ENCODE peak calls at places on chromosomes 3 and 15, in six cellular contexts. I, G, T, N, X and M are unnamed samples.

GRCh38 chr3:49339593-49339946 is 283 bp downstream of the USP4 start:
- DNase-seq in I (no peak), G (no peak), T (peak), N (no peak), X (no peak), M (no peak)

GRCh38 chr3:129211772-129212171 is 28.1 kb upstream of the CNBP start:
- DNase-seq in I (no peak), G (peak), T (peak), N (peak), X (peak), M (peak)

GRCh38 chr3:57017481-57017880 is 43.0 kb upstream of the SPATA12 start:
- DNase-seq in I (peak), G (peak), T (no peak), N (peak), X (no peak), M (no peak)

GRCh38 chr3:157695586-157695985 is 192.4 kb upstream of the VEPH1 start:
- DNase-seq in I (no peak), G (no peak), T (no peak), N (no peak), X (no peak), M (no peak)

GRCh38 chr3:174858353-174858752 is 781 bp upstream of the NAALADL2 start:
- DNase-seq in I (no peak), G (no peak), T (no peak), N (no peak), X (no peak), M (peak)

GRCh38 chr3:163587342-163587741 is 1491.0 kb downstream of the SI start:
- DNase-seq in I (no peak), G (no peak), T (no peak), N (no peak), X (no peak), M (no peak)

GRCh38 chr3:9193211-9193610 is 56.2 kb downstream of the SRGAP3 start:
- DNase-seq in I (no peak), G (no peak), T (no peak), N (no peak), X (no peak), M (no peak)

GRCh38 chr3:55483196-55484095 is 3.7 kb downstream of the WNT5A start:
- DNase-seq in I (no peak), G (peak), T (no peak), N (no peak), X (no peak), M (no peak)

GRCh38 chr15:94196536-94196935 is 34.8 kb upstream of the MCTP2 start:
- DNase-seq in I (no peak), G (peak), T (no peak), N (no peak), X (no peak), M (no peak)

GRCh38 chr3:4021162-4021561 is 221.9 kb downstream of the LRRN1 start:
- DNase-seq in I (no peak), G (no peak), T (no peak), N (no peak), X (no peak), M (no peak)

GRCh38 chr3:144643778-144644191 is 672.2 kb downstream of the DIPK2A start:
- DNase-seq in I (no peak), G (peak), T (no peak), N (peak), X (no peak), M (no peak)

GRCh38 chr15:100692671-100693070 is 90.3 kb downstream of the ASB7 start:
- DNase-seq in I (no peak), G (no peak), T (no peak), N (no peak), X (no peak), M (no peak)

DNA sequence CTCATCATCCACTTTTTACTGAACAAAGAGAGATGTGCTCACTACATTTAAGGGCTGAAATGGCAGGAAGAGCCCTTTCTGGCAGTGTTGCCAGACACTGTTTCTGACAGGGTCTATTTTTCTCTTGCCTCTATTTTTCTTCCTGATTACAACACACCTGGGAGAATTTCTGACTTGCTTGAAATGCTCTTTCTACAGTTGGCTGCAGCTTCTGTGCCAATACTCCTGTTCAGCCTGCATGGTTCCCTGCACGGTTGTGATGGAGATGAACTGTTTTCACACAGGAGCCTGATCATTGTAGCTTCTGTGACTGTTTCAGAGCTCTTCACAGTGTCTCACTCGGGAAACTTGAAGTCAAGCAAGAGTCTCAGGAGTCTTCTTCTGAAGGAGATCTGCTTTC is 83.0 kb upstream of the DLG1 start:
- DNase-seq in I (no peak), G (no peak), T (no peak), N (no peak), X (no peak), M (no peak)
- H3K4me3 ChIP-seq in I (no peak), G (no peak), T (no peak), N (no peak), X (no peak), M (no peak)

GRCh38 chr3:184443364-184443763 is 63.5 kb downstream of the CHRD start:
- DNase-seq in I (peak), G (no peak), T (no peak), N (no peak), X (peak), M (peak)
- TF ChIP-seq CTCF in I (no peak), G (no peak), T (no peak), N (no peak), X (no peak), M (no peak)

DNA sequence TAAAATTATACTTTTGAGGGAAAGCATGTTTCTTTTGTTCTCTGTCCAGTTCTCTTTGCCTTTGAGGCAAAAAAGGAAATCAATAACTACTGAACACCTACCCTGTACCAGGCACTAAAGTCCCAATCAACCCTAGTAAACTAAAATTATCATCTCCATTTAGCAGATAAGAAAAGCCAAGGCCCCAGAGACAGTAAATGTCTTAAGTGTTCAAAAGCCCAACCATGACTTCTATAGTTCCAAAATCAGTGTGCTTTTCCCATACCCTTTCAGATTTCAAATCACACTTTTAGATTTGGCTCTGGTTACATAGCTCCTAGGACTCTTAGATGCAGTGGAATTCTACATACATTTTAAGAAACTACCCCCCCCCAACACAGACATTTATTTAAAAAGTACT is 63.5 kb downstream of the UACA start:
- DNase-seq in I (no peak), G (no peak), T (no peak), N (no peak), X (no peak), M (no peak)
- H3K4me3 ChIP-seq in I (no peak), G (no peak), T (no peak), N (no peak), X (no peak), M (no peak)

GRCh38 chr15:25793354-25794050 is 69.6 kb downstream of the ATP10A start:
- DNase-seq in I (peak), G (no peak), T (no peak), N (no peak), X (no peak), M (no peak)

GRCh38 chr15:25796395-25796794 is 66.7 kb downstream of the ATP10A start:
- DNase-seq in I (peak), G (no peak), T (no peak), N (no peak), X (no peak), M (no peak)

GRCh38 chr15:25797035-25797434 is 66.1 kb downstream of the ATP10A start:
- DNase-seq in I (no peak), G (no peak), T (no peak), N (no peak), X (no peak), M (no peak)

GRCh38 chr15:25795712-25796111 is 67.4 kb downstream of the ATP10A start:
- DNase-seq in I (peak), G (no peak), T (no peak), N (no peak), X (no peak), M (no peak)

GRCh38 chr15:25795061-25795460 is 68.1 kb downstream of the ATP10A start:
- DNase-seq in I (peak), G (no peak), T (no peak), N (no peak), X (no peak), M (no peak)
- TF ChIP-seq CTCF in I (no peak), G (no peak), T (no peak), N (no peak), X (no peak), M (no peak)

GRCh38 chr3:102691507-102691906 is 256.7 kb downstream of the ZPLD1 start:
- DNase-seq in I (no peak), G (no peak), T (no peak), N (no peak), X (no peak), M (no peak)

GRCh38 chr3:102686792-102687191 is 252.0 kb downstream of the ZPLD1 start:
- DNase-seq in I (no peak), G (no peak), T (no peak), N (no peak), X (no peak), M (no peak)

GRCh38 chr3:102682761-102683160 is 247.9 kb downstream of the ZPLD1 start:
- DNase-seq in I (no peak), G (no peak), T (no peak), N (no peak), X (no peak), M (no peak)

GRCh38 chr3:102688556-102688930 is 253.7 kb downstream of the ZPLD1 start:
- DNase-seq in I (no peak), G (no peak), T (no peak), N (no peak), X (no peak), M (no peak)

DNA sequence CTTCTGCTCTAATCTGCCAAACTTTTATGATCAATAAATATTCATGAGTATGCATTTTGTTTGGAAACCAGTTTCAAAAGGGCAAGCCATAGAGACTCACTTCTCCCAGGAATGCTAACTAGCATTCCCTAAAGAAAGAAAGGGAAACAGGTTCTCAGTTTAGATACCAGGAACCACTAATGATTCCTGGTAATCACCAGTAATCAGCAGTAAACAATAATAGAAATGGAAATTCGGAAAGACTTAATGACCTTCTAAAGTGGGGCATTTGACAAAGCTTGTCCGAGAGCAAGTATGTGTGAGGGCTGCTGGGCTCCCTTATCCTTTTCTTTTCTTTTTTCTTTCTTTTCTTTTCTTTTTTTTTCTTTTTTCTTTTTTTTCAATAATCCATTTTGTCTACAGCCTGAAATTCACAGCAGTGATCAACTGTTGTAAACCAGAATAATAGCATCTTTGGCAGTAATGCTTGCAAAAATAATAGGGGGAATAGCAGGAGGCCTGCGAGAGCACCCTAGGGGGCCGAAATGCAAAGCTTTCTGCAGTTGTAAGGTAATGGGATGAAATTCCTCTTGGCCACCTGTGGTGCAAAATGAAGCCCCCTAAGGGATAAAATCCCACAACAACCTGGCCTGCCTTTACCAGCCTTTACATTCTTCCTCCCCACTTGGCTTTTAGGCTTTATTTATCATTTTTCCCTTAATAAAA is 253.2 kb downstream of the ZPLD1 start:
- DNase-seq in I (no peak), G (no peak), T (no peak), N (no peak), X (no peak), M (no peak)
- H3K4me3 ChIP-seq in I (no peak), G (no peak), T (no peak), N (no peak), X (no peak), M (no peak)